ENCODE peak calls at places on chromosomes 16 and 17, in ten cellular contexts. One of them, this sample, is unnamed.

GRCh38 chr16:56812884-56813283 is 52.1 kb upstream of the SLC12A3 start:
- DNase-seq in transverse colon: no peak
- DNase-seq in caudate nucleus: no peak
- DNase-seq in cardiac fibroblast: peak
- DNase-seq in effector memory CD4-positive, alpha-beta T cell: no peak
- DNase-seq in SK-N-SH: no peak
- DNase-seq in fibroblast of mammary gland: peak
- DNase-seq in foreskin melanocyte: no peak
- DNase-seq in AG20443: no peak
- DNase-seq in NCI-H1092 treated with DMSO at 0.1 percent for 48 hours: no peak
- DNase-seq in this sample: no peak

GRCh38 chr17:74805543-74805991 is 29.4 kb upstream of the NAT9 start:
- DNase-seq in caudate nucleus: no peak
- DNase-seq in SK-N-SH: no peak
- DNase-seq in fibroblast of mammary gland: no peak
- DNase-seq in AG20443: no peak
- DNase-seq in effector memory CD4-positive, alpha-beta T cell: no peak
- DNase-seq in foreskin melanocyte: no peak
- DNase-seq in transverse colon: no peak
- DNase-seq in NCI-H1092 treated with DMSO at 0.1 percent for 48 hours: no peak
- DNase-seq in cardiac fibroblast: no peak
- DNase-seq in this sample: no peak

GRCh38 chr17:77602062-77602746 is 356.3 kb upstream of the TNRC6C start:
- DNase-seq in SK-N-SH: peak
- DNase-seq in fibroblast of mammary gland: peak
- DNase-seq in AG20443: peak
- DNase-seq in cardiac fibroblast: peak
- DNase-seq in NCI-H1092 treated with DMSO at 0.1 percent for 48 hours: no peak
- DNase-seq in transverse colon: peak
- DNase-seq in effector memory CD4-positive, alpha-beta T cell: no peak
- DNase-seq in foreskin melanocyte: no peak
- DNase-seq in caudate nucleus: no peak
- DNase-seq in this sample: peak

GRCh38 chr17:73586921-73587680 is 57.1 kb downstream of the SDK2 start:
- DNase-seq in foreskin melanocyte: no peak
- DNase-seq in SK-N-SH: peak
- DNase-seq in caudate nucleus: no peak
- DNase-seq in fibroblast of mammary gland: no peak
- DNase-seq in effector memory CD4-positive, alpha-beta T cell: no peak
- DNase-seq in NCI-H1092 treated with DMSO at 0.1 percent for 48 hours: peak
- DNase-seq in transverse colon: no peak
- DNase-seq in cardiac fibroblast: no peak
- DNase-seq in AG20443: no peak
- DNase-seq in this sample: no peak

GRCh38 chr17:8300629-8301242 is 5.5 kb upstream of the SLC25A35 start:
- DNase-seq in effector memory CD4-positive, alpha-beta T cell: peak
- DNase-seq in fibroblast of mammary gland: peak
- DNase-seq in NCI-H1092 treated with DMSO at 0.1 percent for 48 hours: peak
- DNase-seq in transverse colon: peak
- DNase-seq in AG20443: peak
- DNase-seq in cardiac fibroblast: peak
- DNase-seq in foreskin melanocyte: peak
- DNase-seq in SK-N-SH: peak
- DNase-seq in caudate nucleus: peak
- DNase-seq in this sample: peak

GRCh38 chr17:63476494-63476856 is 386 bp upstream of the ACE start:
- DNase-seq in foreskin melanocyte: no peak
- DNase-seq in cardiac fibroblast: no peak
- DNase-seq in NCI-H1092 treated with DMSO at 0.1 percent for 48 hours: peak
- DNase-seq in SK-N-SH: peak
- DNase-seq in effector memory CD4-positive, alpha-beta T cell: peak
- DNase-seq in fibroblast of mammary gland: no peak
- DNase-seq in AG20443: peak
- DNase-seq in caudate nucleus: peak
- DNase-seq in transverse colon: no peak
- DNase-seq in this sample: no peak

GRCh38 chr16:54432481-54433229 is 146.1 kb upstream of the IRX3 start:
- DNase-seq in cardiac fibroblast: no peak
- DNase-seq in caudate nucleus: no peak
- DNase-seq in effector memory CD4-positive, alpha-beta T cell: no peak
- DNase-seq in AG20443: no peak
- DNase-seq in fibroblast of mammary gland: no peak
- DNase-seq in SK-N-SH: no peak
- DNase-seq in foreskin melanocyte: peak
- DNase-seq in NCI-H1092 treated with DMSO at 0.1 percent for 48 hours: no peak
- DNase-seq in transverse colon: no peak
- DNase-seq in this sample: no peak

GRCh38 chr17:78862073-78863023 is 21.7 kb upstream of the USP36 start:
- DNase-seq in NCI-H1092 treated with DMSO at 0.1 percent for 48 hours: no peak
- DNase-seq in cardiac fibroblast: peak
- DNase-seq in SK-N-SH: no peak
- DNase-seq in fibroblast of mammary gland: peak
- DNase-seq in transverse colon: peak
- DNase-seq in foreskin melanocyte: peak
- DNase-seq in AG20443: peak
- DNase-seq in effector memory CD4-positive, alpha-beta T cell: no peak
- DNase-seq in caudate nucleus: no peak
- DNase-seq in this sample: peak

GRCh38 chr17:28473542-28473941 is at the start of gene SLC13A2:
- DNase-seq in SK-N-SH: no peak
- DNase-seq in fibroblast of mammary gland: no peak
- DNase-seq in cardiac fibroblast: no peak
- DNase-seq in AG20443: no peak
- DNase-seq in effector memory CD4-positive, alpha-beta T cell: no peak
- DNase-seq in transverse colon: peak
- DNase-seq in foreskin melanocyte: no peak
- DNase-seq in caudate nucleus: no peak
- DNase-seq in NCI-H1092 treated with DMSO at 0.1 percent for 48 hours: no peak
- DNase-seq in this sample: peak

GRCh38 chr17:27644586-27644985 is 13.6 kb downstream of the LGALS9 start:
- DNase-seq in cardiac fibroblast: peak
- DNase-seq in caudate nucleus: no peak
- DNase-seq in AG20443: no peak
- DNase-seq in transverse colon: no peak
- DNase-seq in NCI-H1092 treated with DMSO at 0.1 percent for 48 hours: no peak
- DNase-seq in foreskin melanocyte: no peak
- DNase-seq in SK-N-SH: no peak
- DNase-seq in fibroblast of mammary gland: no peak
- DNase-seq in effector memory CD4-positive, alpha-beta T cell: no peak
- DNase-seq in this sample: no peak

GRCh38 chr16:66408181-66409048 is 18.7 kb upstream of the BEAN1 start:
- DNase-seq in foreskin melanocyte: peak
- DNase-seq in transverse colon: no peak
- DNase-seq in effector memory CD4-positive, alpha-beta T cell: no peak
- DNase-seq in cardiac fibroblast: peak
- DNase-seq in NCI-H1092 treated with DMSO at 0.1 percent for 48 hours: no peak
- DNase-seq in fibroblast of mammary gland: peak
- DNase-seq in caudate nucleus: no peak
- DNase-seq in AG20443: peak
- DNase-seq in SK-N-SH: peak
- DNase-seq in this sample: peak

GRCh38 chr16:9258423-9259051 is 167.1 kb downstream of the HAPSTR1 start:
- DNase-seq in foreskin melanocyte: no peak
- DNase-seq in SK-N-SH: peak
- DNase-seq in transverse colon: peak
- DNase-seq in NCI-H1092 treated with DMSO at 0.1 percent for 48 hours: peak
- DNase-seq in effector memory CD4-positive, alpha-beta T cell: no peak
- DNase-seq in caudate nucleus: peak
- DNase-seq in fibroblast of mammary gland: peak
- DNase-seq in cardiac fibroblast: peak
- DNase-seq in AG20443: peak
- DNase-seq in this sample: no peak

GRCh38 chr16:1500465-1501150 is 7.4 kb downstream of the TELO2 start:
- DNase-seq in AG20443: no peak
- DNase-seq in transverse colon: no peak
- DNase-seq in effector memory CD4-positive, alpha-beta T cell: no peak
- DNase-seq in caudate nucleus: no peak
- DNase-seq in NCI-H1092 treated with DMSO at 0.1 percent for 48 hours: no peak
- DNase-seq in foreskin melanocyte: no peak
- DNase-seq in SK-N-SH: no peak
- DNase-seq in fibroblast of mammary gland: no peak
- DNase-seq in cardiac fibroblast: no peak
- DNase-seq in this sample: no peak

GRCh38 chr17:71438631-71439146 is 682.1 kb upstream of the SOX9 start:
- DNase-seq in cardiac fibroblast: peak
- DNase-seq in SK-N-SH: peak
- DNase-seq in caudate nucleus: no peak
- DNase-seq in NCI-H1092 treated with DMSO at 0.1 percent for 48 hours: peak
- DNase-seq in transverse colon: no peak
- DNase-seq in effector memory CD4-positive, alpha-beta T cell: no peak
- DNase-seq in AG20443: peak
- DNase-seq in foreskin melanocyte: peak
- DNase-seq in fibroblast of mammary gland: peak
- DNase-seq in this sample: no peak

GRCh38 chr17:79159926-79160325 is 85.3 kb downstream of the ENGASE start:
- DNase-seq in fibroblast of mammary gland: no peak
- DNase-seq in caudate nucleus: no peak
- DNase-seq in NCI-H1092 treated with DMSO at 0.1 percent for 48 hours: no peak
- DNase-seq in AG20443: no peak
- DNase-seq in effector memory CD4-positive, alpha-beta T cell: no peak
- DNase-seq in transverse colon: no peak
- DNase-seq in SK-N-SH: no peak
- DNase-seq in foreskin melanocyte: no peak
- DNase-seq in cardiac fibroblast: no peak
- DNase-seq in this sample: no peak

This sample was measured in mucosa of gallbladder.